ENCODE peak calls at places on chromosomes 3 and 15, in five cellular contexts. J, W, G, C and N are unnamed samples.

GRCh38 chr3:70832811-70833509 is 520.5 kb upstream of the MDFIC2 start:
- DNase-seq in G (no peak), C (peak), W (no peak), J (peak), N (peak)

GRCh38 chr3:180383332-180384020 is 218.5 kb upstream of the TTC14 start:
- DNase-seq in C (peak), G (no peak), W (no peak), J (no peak), N (no peak)

GRCh38 chr3:139716908-139717485 is 39.2 kb upstream of the NMNAT3 start:
- DNase-seq in W (no peak), G (no peak), C (no peak), J (peak), N (no peak)

GRCh38 chr3:21954709-21955108 is 203.7 kb upstream of the ZNF385D start:
- DNase-seq in J (peak), C (peak), W (no peak), G (no peak), N (peak)

GRCh38 chr3:123361019-123361418 is 87.9 kb downstream of the ADCY5 start:
- DNase-seq in W (no peak), G (no peak), C (no peak), J (no peak), N (no peak)

GRCh38 chr3:40012381-40012780 is 203.0 kb downstream of the MYRIP start:
- DNase-seq in G (no peak), W (no peak), J (no peak), C (no peak), N (no peak)

GRCh38 chr3:135218304-135218703 is 423.2 kb downstream of the EPHB1 start:
- DNase-seq in C (no peak), G (no peak), J (no peak), W (no peak), N (no peak)

GRCh38 chr3:71753716-71754609 is at the start of gene GPR27:
- DNase-seq in C (peak), J (peak), G (no peak), W (no peak), N (peak)

GRCh38 chr15:45276851-45277250 is 24.8 kb downstream of the SLC28A2 start:
- DNase-seq in J (peak), W (no peak), C (peak), G (peak), N (peak)

GRCh38 chr15:47727676-47728075 is 10.4 kb downstream of the SEMA6D start:
- DNase-seq in W (no peak), C (no peak), G (no peak), J (no peak), N (no peak)

GRCh38 chr15:73965094-73965729 is 26.9 kb downstream of the STOML1 start:
- DNase-seq in C (no peak), G (peak), J (no peak), W (no peak), N (no peak)

GRCh38 chr3:58667229-58667628 is 655 bp upstream of the FAM3D start:
- DNase-seq in J (no peak), W (no peak), G (no peak), C (no peak), N (no peak)

GRCh38 chr15:28260722-28261121 is 61.3 kb downstream of the HERC2 start:
- DNase-seq in J (no peak), W (no peak), G (no peak), C (peak), N (no peak)

GRCh38 chr15:92020207-92020606 is 166.7 kb downstream of the SLCO3A1 start:
- DNase-seq in G (no peak), W (no peak), J (no peak), C (peak), N (no peak)

GRCh38 chr15:70054366-70054765 is 43.4 kb downstream of the TLE3 start:
- DNase-seq in G (no peak), C (no peak), W (no peak), J (no peak), N (no peak)

GRCh38 chr15:59998256-59999063 is 5.7 kb upstream of the FOXB1 start:
- DNase-seq in C (no peak), G (no peak), W (no peak), J (no peak), N (no peak)

GRCh38 chr15:101167366-101167790 is 84.5 kb downstream of the CHSY1 start:
- DNase-seq in C (no peak), G (no peak), J (peak), W (no peak), N (peak)

GRCh38 chr3:37905987-37906674 is 44.5 kb downstream of the CTDSPL start:
- DNase-seq in W (peak), G (peak), J (peak), C (peak), N (peak)

GRCh38 chr3:128263946-128264345 is 110.7 kb downstream of the EEFSEC start:
- DNase-seq in G (no peak), W (no peak), J (no peak), C (no peak), N (no peak)

GRCh38 chr3:183182732-183183610 is 20.4 kb upstream of the LAMP3 start:
- DNase-seq in J (no peak), G (no peak), C (peak), W (no peak), N (no peak)

GRCh38 chr15:70017025-70017424 is 80.7 kb downstream of the TLE3 start:
- DNase-seq in W (no peak), J (no peak), G (no peak), C (no peak), N (no peak)

GRCh38 chr3:134381836-134382442 is 7.7 kb upstream of the AMOTL2 start:
- DNase-seq in G (no peak), J (no peak), W (no peak), C (no peak), N (no peak)

GRCh38 chr3:151058742-151059141 is 26.7 kb upstream of the MED12L start:
- DNase-seq in W (peak), J (no peak), C (no peak), G (no peak), N (no peak)

GRCh38 chr3:118505784-118506183 is 528.9 kb downstream of the IGSF11 start:
- DNase-seq in C (no peak), J (no peak), G (no peak), W (no peak), N (peak)

GRCh38 chr3:193768069-193768391 is 175.0 kb downstream of the OPA1 start:
- DNase-seq in J (peak), G (no peak), W (peak), C (peak), N (peak)

GRCh38 chr3:71135373-71136088 is 448.0 kb downstream of the FOXP1 start:
- DNase-seq in J (peak), C (no peak), G (peak), W (no peak), N (no peak)

GRCh38 chr3:165195628-165196576 is at the start of gene SLITRK3:
- DNase-seq in J (no peak), W (no peak), G (no peak), C (no peak), N (no peak)

GRCh38 chr3:355622-356021 is 159.1 kb downstream of the CHL1 start:
- DNase-seq in W (no peak), G (no peak), C (peak), J (no peak), N (peak)

GRCh38 chr15:89406218-89406716 is 71.6 kb upstream of the POLG start:
- DNase-seq in J (no peak), C (no peak), W (no peak), G (no peak), N (no peak)
- H3K4me3 ChIP-seq in J (no peak), C (no peak), W (no peak), G (no peak), N (no peak)

GRCh38 chr3:157819415-157819814 is 286.8 kb downstream of the SHOX2 start:
- DNase-seq in G (no peak), C (no peak), W (no peak), J (no peak), N (no peak)

GRCh38 chr3:157819826-157820517 is 286.2 kb downstream of the SHOX2 start:
- DNase-seq in G (no peak), C (no peak), W (no peak), J (no peak), N (no peak)

GRCh38 chr3:157824281-157824680 is 281.9 kb downstream of the SHOX2 start:
- DNase-seq in J (no peak), G (no peak), W (no peak), C (no peak), N (no peak)

DNA sequence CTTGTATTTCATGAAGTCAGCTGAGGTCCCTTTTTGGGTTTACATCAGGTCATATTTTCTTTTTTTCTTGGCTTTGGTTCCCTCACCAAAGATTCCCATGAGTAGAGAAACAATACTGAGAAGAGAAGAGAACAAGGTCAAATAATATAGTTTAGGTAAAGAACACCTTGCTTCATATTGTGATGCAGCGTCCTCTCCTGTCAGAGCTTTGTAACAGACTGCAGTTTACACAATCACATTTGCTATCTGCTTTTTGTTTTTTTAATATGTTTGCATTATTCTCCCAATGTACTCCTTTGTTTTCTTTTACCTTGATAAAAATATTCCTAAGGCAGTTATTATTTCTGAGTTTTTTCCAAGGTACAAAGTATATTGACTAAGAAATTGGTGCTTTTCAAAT is 283.2 kb downstream of the SHOX2 start:
- DNase-seq in C (no peak), J (no peak), G (no peak), W (no peak), N (no peak)
- TF ChIP-seq CTCF in C (no peak), J (no peak), G (no peak), W (no peak), N (no peak)

DNA sequence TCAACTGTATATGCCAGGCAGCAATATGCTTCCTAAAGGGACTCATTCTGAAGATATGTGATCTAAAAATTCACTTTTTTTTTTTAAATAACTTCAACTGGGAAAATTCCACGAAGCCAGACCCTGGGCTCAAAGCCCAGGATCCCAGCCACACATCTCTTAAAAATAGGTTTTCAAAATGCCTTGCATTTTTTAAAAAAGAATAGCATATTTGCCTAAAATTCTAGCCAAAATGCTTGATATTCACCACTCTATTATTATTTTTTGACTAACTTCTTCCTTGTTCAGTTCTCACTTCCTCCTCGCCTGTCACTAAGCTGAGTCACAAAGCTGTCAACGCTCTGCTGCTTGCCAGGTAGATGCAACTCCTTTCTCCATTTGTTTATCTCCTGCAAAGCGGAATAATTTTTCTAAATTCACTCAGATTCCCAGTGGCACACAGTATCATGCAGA is 28.0 kb upstream of the VGLL4 start:
- DNase-seq in W (peak), J (peak), G (peak), C (peak), N (peak)
- H3K4me3 ChIP-seq in W (no peak), J (no peak), G (no peak), C (no peak), N (no peak)

GRCh38 chr3:52002768-52003167 is 7.1 kb upstream of the RPL29 start:
- DNase-seq in G (no peak), W (no peak), J (no peak), C (no peak), N (no peak)

GRCh38 chr3:52006017-52006819 is 10.5 kb upstream of the RPL29 start:
- DNase-seq in G (no peak), W (no peak), C (no peak), J (no peak), N (no peak)

GRCh38 chr3:52004906-52005395 is 9.3 kb upstream of the RPL29 start:
- DNase-seq in C (no peak), J (no peak), W (no peak), G (no peak), N (no peak)

GRCh38 chr3:52005571-52005986 is 9.9 kb upstream of the RPL29 start:
- DNase-seq in W (no peak), G (no peak), J (peak), C (peak), N (peak)

DNA sequence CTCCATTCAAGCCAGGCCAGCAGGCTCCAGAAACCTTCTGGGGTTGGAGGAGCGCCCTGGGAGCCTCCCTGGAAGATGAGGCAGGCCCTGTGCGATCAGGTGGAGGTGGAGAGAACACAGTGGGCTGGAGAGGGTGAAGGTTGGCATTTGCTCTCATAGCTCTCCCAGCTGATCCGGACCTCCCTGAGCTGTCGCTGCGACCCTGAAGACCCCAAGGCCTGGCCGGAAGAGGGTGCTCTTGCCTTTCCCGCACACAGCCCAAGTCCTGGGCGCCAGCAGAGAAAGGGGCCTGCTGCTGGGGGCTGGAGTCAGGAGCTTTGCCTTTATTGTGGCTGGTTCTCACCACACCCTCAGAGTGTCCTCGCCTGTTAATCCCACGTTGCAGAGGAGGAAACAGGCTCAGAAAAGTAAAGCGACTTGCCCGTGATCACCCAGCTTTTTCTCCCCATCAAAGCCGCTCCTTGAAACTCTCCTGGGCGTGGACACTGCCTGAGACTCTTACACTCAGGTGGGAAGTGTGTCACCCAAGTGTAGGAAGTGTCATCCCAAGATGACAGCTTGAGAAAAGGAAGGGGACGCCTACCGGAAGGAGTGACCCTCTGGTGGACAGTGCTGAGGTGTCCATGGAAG is 8.6 kb upstream of the RPL29 start:
- DNase-seq in G (no peak), W (no peak), C (no peak), J (peak), N (peak)
- TF ChIP-seq CTCF in G (no peak), W (no peak), C (peak), J (peak), N (peak)

GRCh38 chr3:50270422-50270831 is 1.5 kb downstream of the SEMA3B start:
- DNase-seq in J (no peak), C (no peak), W (no peak), G (no peak), N (no peak)

GRCh38 chr3:50268703-50269451 is at the start of gene SEMA3B:
- DNase-seq in W (peak), C (no peak), J (no peak), G (no peak), N (no peak)

GRCh38 chr3:50269977-50270413 is 1.0 kb downstream of the SEMA3B start:
- DNase-seq in C (peak), W (peak), J (peak), G (no peak), N (no peak)

GRCh38 chr3:50268276-50268675 is 671 bp upstream of the SEMA3B start:
- DNase-seq in C (peak), J (no peak), W (no peak), G (no peak), N (no peak)

GRCh38 chr3:50269460-50269859 is 513 bp downstream of the SEMA3B start:
- DNase-seq in C (no peak), J (no peak), G (no peak), W (no peak), N (no peak)
- H3K4me3 ChIP-seq in C (no peak), J (no peak), G (no peak), W (no peak), N (no peak)

GRCh38 chr15:42803436-42803835 is 66.5 kb upstream of the CDAN1 start:
- DNase-seq in C (no peak), J (no peak), G (no peak), W (no peak), N (no peak)
- TF ChIP-seq CTCF in C (no peak), J (no peak), G (no peak), W (no peak), N (no peak)

GRCh38 chr3:66398228-66399025 is 102.4 kb downstream of the LRIG1 start:
- DNase-seq in J (no peak), G (no peak), C (peak), W (no peak), N (no peak)

GRCh38 chr3:66401157-66401550 is 99.7 kb downstream of the LRIG1 start:
- DNase-seq in G (no peak), J (no peak), W (no peak), C (no peak), N (peak)

GRCh38 chr3:66399529-66400232 is 101.1 kb downstream of the LRIG1 start:
- DNase-seq in J (no peak), G (no peak), W (no peak), C (no peak), N (no peak)

GRCh38 chr3:66401578-66402382 is 99.0 kb downstream of the LRIG1 start:
- DNase-seq in G (no peak), C (no peak), J (no peak), W (no peak), N (no peak)

DNA sequence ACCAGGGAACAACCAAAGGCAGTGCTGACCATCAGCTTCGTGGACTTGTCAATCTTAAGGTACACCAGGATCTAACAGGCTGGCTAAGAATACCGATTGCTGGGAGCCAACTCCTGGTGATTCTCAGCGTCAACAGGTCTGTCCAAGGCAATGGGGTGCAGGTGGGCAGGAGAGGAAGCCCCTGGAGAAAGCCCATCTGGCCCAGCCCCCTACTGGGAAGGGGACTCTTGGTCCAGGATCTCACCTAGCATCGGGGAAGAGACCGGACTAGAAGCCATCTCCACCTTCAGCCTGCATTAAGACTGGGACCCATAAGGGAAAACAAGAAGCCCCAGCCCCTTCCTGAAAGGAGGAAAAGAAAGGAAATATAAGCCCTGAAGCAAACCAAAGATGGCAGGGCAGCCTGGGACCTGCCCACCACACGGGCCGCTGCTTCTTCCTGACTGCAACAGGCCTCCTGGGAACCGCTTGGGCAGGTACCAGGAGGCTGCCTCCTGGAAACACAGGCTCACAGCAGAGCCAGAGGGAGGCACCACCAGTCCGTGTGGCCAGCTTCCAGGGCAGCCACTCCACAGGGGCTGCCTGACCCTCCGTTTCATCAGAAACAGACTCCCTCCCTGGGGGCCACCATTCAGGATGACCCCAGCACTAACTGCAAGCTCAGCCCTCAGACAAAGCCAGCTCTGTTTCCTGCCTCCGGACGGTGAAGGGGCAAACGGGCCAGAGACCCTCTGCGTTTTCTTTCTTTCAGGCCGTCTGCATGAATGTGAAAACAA is 100.3 kb downstream of the LRIG1 start:
- DNase-seq in W (no peak), J (peak), G (no peak), C (no peak), N (peak)
- H3K4me3 ChIP-seq in W (no peak), J (no peak), G (no peak), C (no peak), N (no peak)